ENCODE peak calls at places on chromosomes 6 and 20, in eight cellular contexts. L is iPS DF 6.9, X is left lung, K is A549, C is tibial nerve, U is GM23338, D is hepatocyte, B is ovary. N is an unnamed sample.

GRCh38 chr20:63891061-63892002 is 3.6 kb upstream of the DNAJC5 start:
- DNase-seq in D (no peak), K (no peak), L (no peak), X (no peak), U (no peak), C (no peak), B (no peak), N (no peak)

GRCh38 chr6:14110001-14110818 is 7.4 kb upstream of the CD83 start:
- DNase-seq in K (no peak), U (no peak), X (no peak), D (no peak), C (no peak), B (no peak), L (no peak), N (no peak)

GRCh38 chr6:90184334-90185298 is 112.0 kb downstream of the BACH2 start:
- DNase-seq in D (peak; percentile 65), X (no peak), K (no peak), L (no peak), B (no peak), C (no peak), U (no peak), N (no peak)

GRCh38 chr6:121520337-121521163 is 85.1 kb downstream of the GJA1 start:
- DNase-seq in X (no peak), C (no peak), L (no peak), D (no peak), K (peak; percentile 3), U (peak; percentile 50), B (no peak), N (no peak)

GRCh38 chr20:6241591-6241990 is 118.8 kb upstream of the FERMT1 start:
- DNase-seq in L (no peak), K (no peak), X (no peak), B (no peak), C (no peak), D (no peak), U (no peak), N (no peak)

GRCh38 chr20:56174416-56174815 is 74.1 kb upstream of the MC3R start:
- DNase-seq in C (no peak), U (no peak), B (no peak), D (no peak), K (no peak), X (no peak), L (no peak), N (no peak)

GRCh38 chr20:16801919-16802651 is 53.9 kb downstream of the OTOR start:
- DNase-seq in D (peak; percentile 80), C (peak; percentile 85), L (no peak), B (peak; percentile 82), U (peak; percentile 85), K (peak; percentile 41), X (no peak), N (peak; percentile 74)

GRCh38 chr6:79543886-79544285 is 6.7 kb upstream of the LCA5 start:
- DNase-seq in D (no peak), X (no peak), K (no peak), B (no peak), L (no peak), C (no peak), U (no peak), N (no peak)

GRCh38 chr6:40583694-40584093 is 3.5 kb downstream of the LRFN2 start:
- DNase-seq in B (no peak), D (no peak), U (no peak), C (no peak), K (no peak), L (no peak), X (no peak), N (no peak)

GRCh38 chr6:124968401-124968800 is 6.2 kb downstream of the RNF217 start:
- DNase-seq in L (no peak), K (no peak), U (peak; percentile 17), B (no peak), X (no peak), D (no peak), C (no peak), N (no peak)

GRCh38 chr6:135183532-135184440 is 2.7 kb downstream of the MYB start:
- DNase-seq in B (no peak), X (peak; percentile 53), K (peak; percentile 37), C (no peak), U (peak; percentile 93), D (peak; percentile 68), L (peak; percentile 75), N (peak; percentile 72)

GRCh38 chr20:19682249-19682648 is 75.8 kb upstream of the RIN2 start:
- DNase-seq in C (no peak), L (no peak), X (no peak), K (no peak), U (no peak), B (no peak), D (no peak), N (no peak)

GRCh38 chr6:36688534-36689075 is 9.0 kb upstream of the RAB44 start:
- DNase-seq in U (no peak), B (no peak), L (no peak), K (no peak), D (no peak), C (no peak), X (no peak), N (peak; percentile 12)

GRCh38 chr20:2599265-2600060 is 53.0 kb upstream of the NOP56 start:
- DNase-seq in D (peak; percentile 24), X (no peak), B (no peak), L (peak; percentile 5), K (no peak), U (peak; percentile 50), C (no peak), N (no peak)

GRCh38 chr6:53647437-53648094 is 18.0 kb downstream of the KLHL31 start:
- DNase-seq in B (no peak), K (no peak), X (no peak), C (no peak), L (no peak), U (no peak), D (no peak), N (no peak)

GRCh38 chr6:158019416-158019815 is 37.8 kb downstream of the SYNJ2 start:
- DNase-seq in D (no peak), L (no peak), K (no peak), U (no peak), X (no peak), C (no peak), B (peak; percentile 26), N (no peak)

GRCh38 chr6:29294499-29294914 is 7.0 kb upstream of the OR14J1 start:
- DNase-seq in B (no peak), U (peak; percentile 6), L (no peak), C (no peak), D (no peak), K (no peak), X (no peak), N (no peak)

DNA sequence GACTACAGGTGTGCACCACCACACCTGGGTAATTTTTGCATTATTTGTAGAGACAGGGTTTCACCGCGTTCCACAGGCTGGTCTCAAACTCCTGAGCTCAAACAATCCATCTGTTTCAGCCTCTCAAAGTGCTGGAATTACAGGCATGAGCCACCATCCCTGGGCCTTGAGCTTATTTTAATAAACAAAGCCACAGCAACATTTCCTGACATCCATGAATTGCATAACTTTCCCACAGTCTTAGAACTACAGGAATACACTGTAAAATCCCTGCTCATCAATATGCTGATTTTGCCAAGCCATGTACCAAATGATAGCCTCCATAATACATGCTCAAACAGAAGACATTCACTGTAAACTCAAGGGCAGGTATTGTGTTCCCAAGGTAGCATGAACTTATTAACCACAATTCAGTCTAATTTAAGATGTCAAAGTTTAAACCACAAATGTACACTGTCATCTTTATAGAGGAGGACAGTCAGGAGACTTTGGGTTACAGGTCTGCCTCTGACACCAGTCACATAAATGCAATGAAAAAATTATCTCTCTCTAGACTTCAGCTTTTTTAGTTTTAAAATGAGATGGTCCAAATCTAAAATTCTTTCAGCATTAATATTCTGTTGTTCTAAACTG is 40.0 kb downstream of the NUDT3 start:
- DNase-seq in C (no peak), X (no peak), D (no peak), L (no peak), B (no peak), K (no peak), U (no peak), N (no peak)
- H3K27ac ChIP-seq in C (no peak overlapping the region), X (no peak overlapping the region), D (no peak overlapping the region), L (no peak overlapping the region), B (no peak overlapping the region), K (no peak overlapping the region), U (no peak overlapping the region), N (no peak overlapping the region)

GRCh38 chr6:44925100-44925739 is 402.9 kb upstream of the RUNX2 start:
- DNase-seq in C (no peak), U (peak; percentile 48), B (no peak), X (no peak), D (peak; percentile 36), L (no peak), K (no peak), N (no peak)
- H3K27ac ChIP-seq in C (no peak overlapping the region), U (no peak overlapping the region), B (no peak overlapping the region), X (no peak overlapping the region), D (no peak overlapping the region), L (no peak overlapping the region), K (no peak overlapping the region), N (no peak overlapping the region)

GRCh38 chr6:112224088-112224487 is 30.3 kb downstream of the LAMA4 start:
- DNase-seq in U (no peak), C (no peak), K (no peak), B (no peak), D (no peak), X (no peak), L (no peak), N (no peak)

GRCh38 chr6:112222111-112222726 is 32.1 kb downstream of the LAMA4 start:
- DNase-seq in L (no peak), U (no peak), K (no peak), C (no peak), D (no peak), B (no peak), X (no peak), N (no peak)

GRCh38 chr6:112221561-112221960 is 32.8 kb downstream of the LAMA4 start:
- DNase-seq in C (no peak), L (no peak), X (no peak), D (no peak), B (no peak), K (no peak), U (no peak), N (no peak)

GRCh38 chr6:112225691-112226090 is 28.7 kb downstream of the LAMA4 start:
- DNase-seq in K (no peak), C (no peak), X (no peak), D (no peak), U (no peak), B (no peak), L (no peak), N (no peak)

GRCh38 chr6:112223070-112223861 is 31.1 kb downstream of the LAMA4 start:
- DNase-seq in B (no peak), X (no peak), U (no peak), K (no peak), L (no peak), D (peak; percentile 42), C (no peak), N (no peak)
- H3K27ac ChIP-seq in B (no peak overlapping the region), X (peak overlapping the region; percentile 59), U (no peak overlapping the region), K (peak overlapping the region; percentile 38), L (no peak overlapping the region), D (peak overlapping the region; percentile 53), C (peak overlapping the region; percentile 80), N (peak overlapping the region; percentile 63)

DNA sequence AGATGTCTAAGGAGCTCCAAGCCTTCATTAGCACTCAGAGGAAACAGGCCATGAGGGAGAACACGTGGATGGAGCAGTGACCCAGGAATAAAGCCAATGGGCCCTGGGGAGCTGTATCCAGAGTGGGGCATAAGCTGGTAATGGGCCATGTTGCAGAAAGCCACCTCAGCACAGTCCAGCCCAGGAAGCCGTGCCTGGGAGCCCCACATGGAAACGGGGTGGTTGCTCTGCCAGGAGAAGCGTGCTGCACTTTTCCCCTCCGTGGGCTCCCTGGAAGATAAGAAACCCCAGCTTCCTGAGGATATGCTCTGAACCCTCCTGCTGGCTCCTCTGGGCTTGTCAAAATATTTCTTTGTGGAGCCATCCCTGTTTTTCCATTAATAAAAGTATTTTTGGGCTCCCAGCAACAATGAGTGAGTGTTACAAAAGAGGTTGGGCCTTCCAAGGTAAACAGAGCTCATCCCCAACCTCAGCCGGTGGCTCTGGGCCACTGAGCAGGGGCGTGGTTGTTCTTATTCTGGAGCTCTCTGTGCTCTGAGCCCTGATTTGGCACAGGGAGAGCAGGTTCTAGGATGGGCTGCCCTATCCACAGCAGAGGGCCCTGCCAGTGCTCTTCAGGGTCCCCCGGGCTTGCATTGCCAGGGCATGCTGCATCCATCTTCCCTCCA is 31.2 kb upstream of the NFATC2 start:
- DNase-seq in U (no peak), B (no peak), D (no peak), X (no peak), L (no peak), C (peak; percentile 82), K (no peak), N (no peak)
- H3K27ac ChIP-seq in U (no peak overlapping the region), B (no peak overlapping the region), D (no peak overlapping the region), X (no peak overlapping the region), L (no peak overlapping the region), C (peak overlapping the region; percentile 81), K (no peak overlapping the region), N (no peak overlapping the region)